ENCODE peak calls at places on chromosomes 12 and 14, in seven cellular contexts. One of them, this sample, is unnamed.

GRCh38 chr12:105369014-105369413 is 38.5 kb downstream of the C12orf75 start:
- DNase-seq in transverse colon: no peak
- DNase-seq in GM23338: no peak
- DNase-seq in Panc1: no peak
- DNase-seq in stomach: no peak
- DNase-seq in GM12878: no peak
- DNase-seq in K562: no peak
- DNase-seq in this sample: no peak

GRCh38 chr12:51867796-51868428 is 19.4 kb upstream of the FIGNL2 start:
- DNase-seq in transverse colon: no peak
- DNase-seq in GM23338: no peak
- DNase-seq in Panc1: no peak
- DNase-seq in stomach: no peak
- DNase-seq in GM12878: no peak
- DNase-seq in K562: no peak
- DNase-seq in this sample: no peak

GRCh38 chr14:28652782-28653181 is 113.8 kb upstream of the FOXG1 start:
- DNase-seq in transverse colon: no peak
- DNase-seq in GM23338: no peak
- DNase-seq in Panc1: peak; percentile 41
- DNase-seq in stomach: no peak
- DNase-seq in GM12878: no peak
- DNase-seq in K562: no peak
- DNase-seq in this sample: no peak

GRCh38 chr12:119990382-119990874 is 1.4 kb downstream of the BICDL1 start:
- DNase-seq in transverse colon: no peak
- DNase-seq in GM23338: peak; percentile 19
- DNase-seq in Panc1: no peak
- DNase-seq in stomach: no peak
- DNase-seq in GM12878: no peak
- DNase-seq in K562: no peak
- DNase-seq in this sample: no peak

GRCh38 chr12:66676241-66676640 is 2.6 kb downstream of the GRIP1 start:
- DNase-seq in transverse colon: no peak
- DNase-seq in GM23338: no peak
- DNase-seq in Panc1: no peak
- DNase-seq in stomach: no peak
- DNase-seq in GM12878: no peak
- DNase-seq in K562: no peak
- DNase-seq in this sample: no peak

GRCh38 chr14:67697006-67697405 is 1.4 kb upstream of the RDH11 start:
- DNase-seq in transverse colon: no peak
- DNase-seq in GM23338: no peak
- DNase-seq in Panc1: no peak
- DNase-seq in stomach: no peak
- DNase-seq in GM12878: no peak
- DNase-seq in K562: no peak
- DNase-seq in this sample: no peak

GRCh38 chr12:28122756-28123155 is 67.5 kb upstream of the CCDC91 start:
- DNase-seq in transverse colon: no peak
- DNase-seq in GM23338: peak; percentile 3
- DNase-seq in Panc1: no peak
- DNase-seq in stomach: no peak
- DNase-seq in GM12878: no peak
- DNase-seq in K562: peak; percentile 47
- DNase-seq in this sample: no peak

GRCh38 chr12:71558445-71558844 is 105.2 kb downstream of the ZFC3H1 start:
- DNase-seq in transverse colon: no peak
- DNase-seq in GM23338: no peak
- DNase-seq in Panc1: no peak
- DNase-seq in stomach: no peak
- DNase-seq in GM12878: no peak
- DNase-seq in K562: no peak
- DNase-seq in this sample: no peak

GRCh38 chr14:58941666-58942065 is 246.8 kb upstream of the DAAM1 start:
- DNase-seq in transverse colon: no peak
- DNase-seq in GM23338: no peak
- DNase-seq in Panc1: no peak
- DNase-seq in stomach: no peak
- DNase-seq in GM12878: no peak
- DNase-seq in K562: no peak
- DNase-seq in this sample: no peak

GRCh38 chr12:78586790-78587189 is 277.8 kb upstream of the SYT1 start:
- DNase-seq in transverse colon: no peak
- DNase-seq in GM23338: no peak
- DNase-seq in Panc1: no peak
- DNase-seq in stomach: no peak
- DNase-seq in GM12878: no peak
- DNase-seq in K562: no peak
- DNase-seq in this sample: peak; percentile 42

GRCh38 chr14:82341386-82341785 is 807.7 kb upstream of the SEL1L start:
- DNase-seq in transverse colon: no peak
- DNase-seq in GM23338: no peak
- DNase-seq in Panc1: no peak
- DNase-seq in stomach: no peak
- DNase-seq in GM12878: no peak
- DNase-seq in K562: no peak
- DNase-seq in this sample: no peak

GRCh38 chr12:108214046-108214445 is 85.0 kb downstream of the WSCD2 start:
- DNase-seq in transverse colon: no peak
- DNase-seq in GM23338: no peak
- DNase-seq in Panc1: no peak
- DNase-seq in stomach: no peak
- DNase-seq in GM12878: no peak
- DNase-seq in K562: no peak
- DNase-seq in this sample: no peak

GRCh38 chr12:109995703-109996482 is at the start of gene GIT2:
- DNase-seq in transverse colon: peak; percentile 95
- DNase-seq in GM23338: peak; percentile 95
- DNase-seq in Panc1: peak; percentile 70
- DNase-seq in stomach: peak; percentile 95
- DNase-seq in GM12878: peak; percentile 85
- DNase-seq in K562: peak; percentile 91
- DNase-seq in this sample: peak; percentile 99

GRCh38 chr12:19288603-19289244 is 150.6 kb upstream of the AEBP2 start:
- DNase-seq in transverse colon: no peak
- DNase-seq in GM23338: peak; percentile 79
- DNase-seq in Panc1: no peak
- DNase-seq in stomach: no peak
- DNase-seq in GM12878: no peak
- DNase-seq in K562: peak; percentile 18
- DNase-seq in this sample: no peak

GRCh38 chr12:50720501-50720900 is 43.4 kb upstream of the ATF1 start:
- DNase-seq in transverse colon: no peak
- DNase-seq in GM23338: no peak
- DNase-seq in Panc1: no peak
- DNase-seq in stomach: no peak
- DNase-seq in GM12878: no peak
- DNase-seq in K562: no peak
- DNase-seq in this sample: no peak
- H3K4me1 ChIP-seq in transverse colon: no peaks in the 10 kb centered on the region
- H3K4me1 ChIP-seq in GM23338: no peaks in the 10 kb centered on the region
- H3K4me1 ChIP-seq in Panc1: no peaks in the 10 kb centered on the region
- H3K4me1 ChIP-seq in stomach: no peaks in the 10 kb centered on the region
- H3K4me1 ChIP-seq in GM12878: no peaks in the 10 kb centered on the region
- H3K4me1 ChIP-seq in K562: no peaks in the 10 kb centered on the region
- H3K4me1 ChIP-seq in this sample: peaks cover 6% of the 10 kb centered on the region

DNA sequence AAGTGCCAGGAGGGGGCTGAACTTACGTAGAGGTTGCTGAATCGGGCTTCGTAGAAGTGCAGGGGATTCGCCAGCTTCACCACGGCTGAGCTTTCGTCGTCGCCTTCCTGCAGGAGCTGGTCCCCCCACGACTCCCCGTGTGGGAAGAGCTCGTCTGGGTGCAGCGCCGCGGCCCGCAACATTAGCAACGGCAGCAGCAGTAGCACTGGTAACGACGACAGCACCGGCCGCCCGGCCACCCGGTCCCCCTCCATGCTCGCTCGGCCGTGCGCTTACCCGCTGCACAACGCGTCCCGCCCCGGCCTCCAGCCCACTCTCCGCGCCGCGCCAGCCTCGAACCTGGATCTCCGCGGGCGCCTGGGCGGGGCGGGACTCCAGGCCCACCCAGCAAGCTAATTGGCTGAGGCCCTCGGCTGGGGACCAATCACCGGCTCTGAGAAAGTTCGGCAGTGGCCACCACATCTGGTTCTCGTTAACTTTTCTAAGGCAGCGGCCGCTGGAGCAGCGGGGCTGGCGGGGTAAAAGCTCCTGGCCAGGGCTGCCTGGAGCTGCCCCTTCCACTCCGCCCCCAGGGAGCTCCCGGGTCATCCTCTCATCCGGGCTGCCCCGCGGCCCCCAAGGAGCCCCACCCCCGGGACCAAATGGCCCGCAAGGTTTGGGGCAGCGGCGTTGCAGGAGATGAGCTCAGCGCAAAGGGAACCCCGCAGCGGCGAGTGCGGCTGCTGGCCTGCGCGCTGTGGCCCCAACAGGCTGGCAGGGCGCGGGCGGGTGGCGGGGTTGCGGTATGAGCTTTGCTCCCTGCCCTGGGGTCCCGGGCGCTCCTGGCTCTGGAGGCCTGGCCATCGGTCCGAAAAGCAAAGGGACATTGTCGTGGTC is at the start of gene NID2:
- DNase-seq in transverse colon: peak; percentile 82
- DNase-seq in GM23338: peak; percentile 95
- DNase-seq in Panc1: no peak
- DNase-seq in stomach: peak; percentile 51
- DNase-seq in GM12878: no peak
- DNase-seq in K562: peak; percentile 32
- DNase-seq in this sample: peak; percentile 81
- TF ChIP-seq POLR2AphosphoS5 in transverse colon: peak; percentile 61
- TF ChIP-seq POLR2AphosphoS5 in GM23338: peak; percentile 56
- TF ChIP-seq POLR2AphosphoS5 in Panc1: no peak
- TF ChIP-seq POLR2AphosphoS5 in stomach: peak; percentile 56
- TF ChIP-seq POLR2AphosphoS5 in GM12878: no peak
- TF ChIP-seq POLR2AphosphoS5 in K562: no peak
- TF ChIP-seq POLR2AphosphoS5 in this sample: peak; percentile 62

GRCh38 chr12:124784871-124785572 is 78.6 kb downstream of the SCARB1 start:
- DNase-seq in transverse colon: no peak
- DNase-seq in GM23338: no peak
- DNase-seq in Panc1: no peak
- DNase-seq in stomach: no peak
- DNase-seq in GM12878: no peak
- DNase-seq in K562: no peak
- DNase-seq in this sample: no peak

GRCh38 chr12:124783087-124783486 is 80.6 kb downstream of the SCARB1 start:
- DNase-seq in transverse colon: no peak
- DNase-seq in GM23338: no peak
- DNase-seq in Panc1: no peak
- DNase-seq in stomach: no peak
- DNase-seq in GM12878: no peak
- DNase-seq in K562: no peak
- DNase-seq in this sample: no peak

GRCh38 chr12:124782132-124782531 is 81.5 kb downstream of the SCARB1 start:
- DNase-seq in transverse colon: no peak
- DNase-seq in GM23338: peak; percentile 21
- DNase-seq in Panc1: no peak
- DNase-seq in stomach: no peak
- DNase-seq in GM12878: no peak
- DNase-seq in K562: no peak
- DNase-seq in this sample: no peak

GRCh38 chr12:124788936-124789555 is 74.6 kb downstream of the SCARB1 start:
- DNase-seq in transverse colon: no peak
- DNase-seq in GM23338: no peak
- DNase-seq in Panc1: no peak
- DNase-seq in stomach: no peak
- DNase-seq in GM12878: no peak
- DNase-seq in K562: no peak
- DNase-seq in this sample: no peak

DNA sequence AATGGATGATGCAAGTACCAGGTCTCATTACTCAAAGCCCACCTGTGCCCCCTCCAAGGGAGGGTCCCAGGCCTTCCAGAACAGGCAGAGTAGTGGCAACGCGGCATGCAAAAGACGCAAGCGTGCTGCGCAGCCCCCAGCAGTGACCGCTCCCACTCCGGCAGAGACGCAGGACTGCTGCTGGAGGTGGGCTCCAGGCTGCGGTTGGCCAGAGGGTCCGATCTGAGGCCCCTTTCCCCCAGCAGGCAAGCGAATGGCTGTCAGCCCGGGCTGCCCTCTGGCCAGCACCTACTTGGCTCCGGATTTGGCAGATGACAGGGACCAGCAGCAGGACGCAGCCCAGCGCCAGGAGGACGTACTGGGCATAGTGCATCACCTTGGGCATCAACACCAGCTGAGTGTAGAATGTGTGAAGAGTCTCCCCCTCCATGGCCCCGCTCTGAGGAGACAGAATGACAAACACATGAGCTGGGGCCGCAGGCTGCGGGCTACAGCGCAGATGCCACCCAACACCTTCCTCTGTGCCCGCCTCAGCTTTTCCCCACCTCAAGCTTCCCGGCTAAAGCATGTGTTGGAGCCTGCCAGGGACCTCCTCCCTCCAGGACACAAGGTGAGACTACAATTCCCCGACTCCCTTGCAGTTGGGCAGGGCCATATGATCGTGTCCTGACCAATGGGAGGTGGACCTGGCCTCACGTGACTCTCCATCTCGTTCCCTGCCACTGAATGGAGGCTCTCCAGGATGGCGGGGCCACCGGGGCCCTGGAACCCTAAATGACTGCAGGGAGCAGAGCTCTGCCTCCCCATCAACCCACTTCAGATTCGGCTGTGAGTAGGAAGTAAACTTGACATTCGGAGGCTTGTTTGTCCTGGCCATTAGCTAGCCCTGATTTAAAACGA is 77.3 kb downstream of the SCARB1 start:
- DNase-seq in transverse colon: peak; percentile 53
- DNase-seq in GM23338: peak; percentile 95
- DNase-seq in Panc1: no peak
- DNase-seq in stomach: peak; percentile 87
- DNase-seq in GM12878: no peak
- DNase-seq in K562: no peak
- DNase-seq in this sample: no peak
- H3K4me3 ChIP-seq in transverse colon: no peak overlapping the region
- H3K4me3 ChIP-seq in GM23338: no peak overlapping the region
- H3K4me3 ChIP-seq in Panc1: peak overlapping the region; percentile 18
- H3K4me3 ChIP-seq in stomach: peak overlapping the region; percentile 41
- H3K4me3 ChIP-seq in GM12878: no peak overlapping the region
- H3K4me3 ChIP-seq in K562: no peak overlapping the region
- H3K4me3 ChIP-seq in this sample: no peak overlapping the region

GRCh38 chr14:95536036-95536577 is 1.3 kb downstream of the GLRX5 start:
- DNase-seq in transverse colon: no peak
- DNase-seq in GM23338: no peak
- DNase-seq in Panc1: no peak
- DNase-seq in stomach: no peak
- DNase-seq in GM12878: no peak
- DNase-seq in K562: no peak
- DNase-seq in this sample: no peak

GRCh38 chr14:95540236-95540635 is 5.4 kb downstream of the GLRX5 start:
- DNase-seq in transverse colon: no peak
- DNase-seq in GM23338: no peak
- DNase-seq in Panc1: no peak
- DNase-seq in stomach: no peak
- DNase-seq in GM12878: no peak
- DNase-seq in K562: no peak
- DNase-seq in this sample: no peak

GRCh38 chr14:95541932-95542554 is 7.2 kb downstream of the GLRX5 start:
- DNase-seq in transverse colon: no peak
- DNase-seq in GM23338: no peak
- DNase-seq in Panc1: no peak
- DNase-seq in stomach: no peak
- DNase-seq in GM12878: no peak
- DNase-seq in K562: peak; percentile 45
- DNase-seq in this sample: no peak

GRCh38 chr14:95537298-95538089 is 2.6 kb downstream of the GLRX5 start:
- DNase-seq in transverse colon: no peak
- DNase-seq in GM23338: no peak
- DNase-seq in Panc1: no peak
- DNase-seq in stomach: no peak
- DNase-seq in GM12878: no peak
- DNase-seq in K562: no peak
- DNase-seq in this sample: no peak

GRCh38 chr14:95538801-95539509 is 4.1 kb downstream of the GLRX5 start:
- DNase-seq in transverse colon: no peak
- DNase-seq in GM23338: no peak
- DNase-seq in Panc1: no peak
- DNase-seq in stomach: no peak
- DNase-seq in GM12878: no peak
- DNase-seq in K562: no peak
- DNase-seq in this sample: no peak
- H3K4me1 ChIP-seq in transverse colon: peaks cover 21% of the 10 kb centered on the region
- H3K4me1 ChIP-seq in GM23338: peaks cover 11% of the 10 kb centered on the region
- H3K4me1 ChIP-seq in Panc1: peaks cover 14% of the 10 kb centered on the region
- H3K4me1 ChIP-seq in stomach: peaks cover 26% of the 10 kb centered on the region
- H3K4me1 ChIP-seq in GM12878: peaks cover 8% of the 10 kb centered on the region
- H3K4me1 ChIP-seq in K562: peaks cover 50% of the 10 kb centered on the region
- H3K4me1 ChIP-seq in this sample: peaks cover 36% of the 10 kb centered on the region

This sample was measured in spleen.